ENCODE peak calls at places on chromosomes 13 and 19, in four cellular contexts. H is left ventricle myocardium inferior, G is adrenal gland, S is psoas muscle. X is an unnamed sample. For H3K4me1 and H3K27me3, the result is how much of the 10 kb centered on the place peaks cover.

GRCh38 chr13:24148414-24149305 is 11.9 kb upstream of the SPATA13 start:
- DNase-seq in H (no peak), G (peak), S (no peak), X (no peak)

GRCh38 chr13:112748947-112749346 is 59.1 kb downstream of the ATP11A start:
- DNase-seq in H (peak), G (peak), S (peak), X (peak)

GRCh38 chr13:97113231-97114001 is 108.7 kb upstream of the MBNL2 start:
- DNase-seq in G (peak), H (no peak), S (no peak), X (peak)

GRCh38 chr19:5621311-5621944 is 1.1 kb downstream of the SAFB2 start:
- DNase-seq in G (peak), H (no peak), S (peak), X (peak)

GRCh38 chr19:16324064-16324383 is 602 bp upstream of the KLF2 start:
- DNase-seq in H (no peak), S (no peak), G (no peak), X (no peak)

GRCh38 chr19:55549500-55550320 is 4.4 kb upstream of the SBK3 start:
- DNase-seq in S (peak), G (no peak), H (no peak), X (no peak)

GRCh38 chr13:38535271-38535670 is 151.6 kb upstream of the FREM2 start:
- DNase-seq in S (no peak), G (no peak), H (no peak), X (no peak)

GRCh38 chr13:99981115-99982020 is at the start of gene ZIC2:
- DNase-seq in H (no peak), G (peak), S (no peak), X (no peak)

GRCh38 chr19:15469513-15470297 is 5.4 kb upstream of the RASAL3 start:
- DNase-seq in S (peak), H (no peak), G (no peak), X (no peak)

GRCh38 chr19:42577016-42577415 is 17.7 kb downstream of the CEACAM8 start:
- DNase-seq in G (no peak), S (no peak), H (no peak), X (no peak)

GRCh38 chr19:3336680-3337523 is 29.5 kb upstream of the NFIC start:
- DNase-seq in S (peak), H (peak), G (peak), X (peak)

GRCh38 chr13:24040835-24041234 is 119.7 kb upstream of the SPATA13 start:
- DNase-seq in G (no peak), S (no peak), H (no peak), X (no peak)

GRCh38 chr19:40358773-40359172 is 10.3 kb downstream of the PLD3 start:
- DNase-seq in S (no peak), G (peak), H (no peak), X (no peak)

DNA sequence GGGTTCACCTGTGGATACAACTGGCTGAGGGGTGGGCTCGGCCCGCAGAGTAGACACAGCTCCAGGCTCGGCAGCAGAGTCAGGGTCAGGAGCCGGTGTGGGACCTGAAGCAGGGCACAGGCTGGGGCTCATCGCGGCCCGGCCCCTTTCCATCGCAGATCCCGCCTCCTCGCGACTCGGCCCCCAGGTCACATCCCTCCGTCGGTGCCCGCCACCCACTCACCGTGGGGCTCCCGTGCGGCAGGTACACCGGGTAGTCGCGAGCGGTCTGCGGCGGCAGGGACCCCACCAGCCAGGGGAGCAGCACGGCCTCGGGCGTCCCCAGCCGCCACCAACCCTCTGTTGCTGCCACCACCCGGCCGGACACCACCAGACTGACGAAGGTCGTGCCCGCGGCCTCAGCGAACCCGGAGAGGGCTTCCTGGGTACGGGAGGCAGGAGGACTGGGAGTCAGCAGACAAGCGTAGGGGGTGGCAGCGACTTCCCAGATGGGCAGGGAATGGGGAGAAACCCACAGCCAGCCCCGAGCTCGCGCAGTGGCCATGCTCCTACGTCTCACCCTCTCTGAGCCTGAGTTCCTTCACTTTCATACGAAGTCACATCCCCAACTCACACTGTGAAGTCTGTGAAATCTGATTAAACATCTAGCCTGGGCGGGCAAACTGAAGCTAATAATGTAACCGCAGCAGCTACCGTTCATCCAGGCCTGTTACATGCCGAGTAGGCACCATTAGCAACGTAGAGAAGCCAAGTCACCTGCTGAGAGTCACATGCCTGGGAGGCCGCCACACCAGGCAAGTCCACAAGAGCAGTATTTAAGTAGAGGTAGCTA is 3.7 kb downstream of the FUZ start:
- DNase-seq in G (peak), H (peak), S (peak), X (no peak)
- TF ChIP-seq CTCF in G (peak), H (no peak), S (peak), X (peak)

GRCh38 chr13:41054919-41055619 is 6.2 kb upstream of the WBP4 start:
- DNase-seq in G (no peak), S (no peak), H (no peak), X (no peak)

GRCh38 chr13:41056194-41056593 is 5.1 kb upstream of the WBP4 start:
- DNase-seq in S (no peak), H (no peak), G (no peak), X (no peak)

GRCh38 chr13:41052441-41052840 is 8.9 kb upstream of the WBP4 start:
- DNase-seq in H (no peak), S (no peak), G (no peak), X (no peak)

GRCh38 chr13:41053384-41053826 is 7.9 kb upstream of the WBP4 start:
- DNase-seq in G (no peak), S (no peak), H (no peak), X (no peak)

GRCh38 chr13:41054212-41054877 is 7.0 kb upstream of the WBP4 start:
- DNase-seq in H (no peak), S (no peak), G (peak), X (no peak)
- H3K4me1 ChIP-seq in H (half or more), S (half or more), G (half or more), X (under half)

DNA sequence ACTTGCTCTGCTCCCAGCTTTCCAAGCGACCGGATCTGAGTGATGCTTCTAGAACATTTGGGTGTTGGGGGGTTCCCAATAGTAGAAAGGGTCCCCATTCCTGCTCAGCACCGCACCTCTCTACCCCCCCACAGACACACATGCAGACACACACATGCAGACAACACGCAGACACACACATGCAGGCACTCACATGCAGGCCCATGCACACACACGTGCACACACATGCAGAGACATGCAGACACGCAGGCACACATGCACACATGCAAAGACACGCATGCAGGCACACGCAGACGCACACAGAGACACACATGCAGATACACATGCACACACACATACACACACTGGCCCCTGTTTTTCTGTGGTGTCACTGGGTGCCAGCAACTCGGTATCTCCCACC is 23.8 kb downstream of the ONECUT3 start:
- DNase-seq in H (no peak), S (no peak), G (no peak), X (no peak)
- H3K27me3 ChIP-seq in H (half or more), S (half or more), G (half or more), X (under half)

DNA sequence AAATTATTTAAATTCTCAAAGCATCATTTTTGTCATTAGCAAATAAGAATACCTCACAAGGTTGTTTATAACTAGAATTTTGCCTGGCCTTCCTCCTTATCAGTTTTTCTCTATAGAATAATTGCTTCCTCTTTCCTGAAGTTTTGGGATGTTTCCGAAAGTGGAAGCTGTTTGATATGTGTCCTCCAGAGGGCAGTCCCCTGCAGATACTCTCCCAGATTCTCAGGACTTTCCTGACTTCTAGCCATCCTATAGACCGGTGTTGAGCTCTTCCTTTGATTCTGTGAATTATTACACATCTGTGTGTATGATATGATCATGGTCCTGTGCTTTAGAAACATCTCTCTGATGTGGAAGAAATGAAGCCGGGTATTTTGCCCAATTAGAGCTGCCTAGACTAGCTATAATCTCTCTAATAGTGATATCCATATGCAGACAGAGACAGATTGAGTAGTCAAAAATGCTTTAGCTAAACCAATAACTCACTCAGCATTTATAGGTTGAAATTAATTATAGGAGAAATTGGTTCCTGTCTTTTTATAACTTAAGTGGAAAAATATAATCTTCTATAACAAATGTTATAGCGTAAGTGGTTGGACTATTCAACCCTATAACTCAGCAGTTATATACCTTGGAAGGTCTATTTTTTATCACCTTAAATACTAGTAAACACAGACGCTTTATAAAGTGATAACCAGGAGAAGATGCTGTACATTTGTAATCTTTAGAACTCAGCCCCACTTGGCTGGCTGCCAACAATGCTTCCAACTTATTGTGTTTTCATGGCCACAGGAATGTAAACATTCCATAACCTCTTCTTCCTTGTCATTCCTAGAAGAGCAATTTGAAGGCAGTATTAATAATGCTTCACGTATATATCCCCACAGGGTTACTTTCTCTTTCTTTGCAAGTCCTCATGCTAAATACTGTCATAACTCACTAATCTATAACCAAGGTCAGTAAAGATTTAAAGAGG is 201.0 kb upstream of the RXFP2 start:
- DNase-seq in S (no peak), G (no peak), H (no peak), X (no peak)
- TF ChIP-seq CTCF in S (peak), G (peak), H (peak), X (peak)

GRCh38 chr13:46598140-46598819 is 45.3 kb downstream of the LRCH1 start:
- DNase-seq in S (no peak), G (no peak), H (no peak), X (no peak)

GRCh38 chr13:46602531-46602930 is 49.6 kb downstream of the LRCH1 start:
- DNase-seq in H (no peak), G (no peak), S (no peak), X (no peak)

GRCh38 chr13:46598820-46599180 is 45.8 kb downstream of the LRCH1 start:
- DNase-seq in G (no peak), H (no peak), S (no peak), X (no peak)

GRCh38 chr13:46603165-46603603 is 50.2 kb downstream of the LRCH1 start:
- DNase-seq in G (no peak), S (no peak), H (no peak), X (no peak)

GRCh38 chr13:46600943-46601311 is 48.0 kb downstream of the LRCH1 start:
- DNase-seq in G (no peak), S (no peak), H (no peak), X (no peak)
- H3K4me1 ChIP-seq in G (under half), S (under half), H (half or more), X (under half)